ENCODE peak calls at places on chromosomes 12 and 14, in seven cellular contexts. F is C1 segment of cervical spinal cord; U is GM04504; G is stimulated activated CD4-positive, alpha-beta T cell treated with anti-CD3 and anti-CD28 coated beads, Interleukin-1b, Interleukin-23, amount 100 ng/mL, for 1 hour; R is NCI-H524; O is transverse colon; B is K562. H is an unnamed sample.

GRCh38 chr14:88950069-88950468 is 125.6 kb downstream of the TTC8 start:
- DNase-seq in F (no peak), B (no peak), G (no peak), U (no peak), O (no peak), R (no peak), H (no peak)

GRCh38 chr14:105858676-105859025 is 332.3 kb downstream of the TMEM121 start:
- DNase-seq in G (no peak), O (peak), B (no peak), R (no peak), U (no peak), F (no peak), H (no peak)

GRCh38 chr14:31895206-31895605 is 181.9 kb upstream of the ARHGAP5 start:
- DNase-seq in B (no peak), O (no peak), G (no peak), U (no peak), R (no peak), F (no peak), H (no peak)

GRCh38 chr14:100285021-100285912 is 21.0 kb downstream of the SLC25A29 start:
- DNase-seq in F (no peak), O (peak), R (peak), B (peak), G (peak), U (no peak), H (peak)

GRCh38 chr12:4293299-4293941 is 19.9 kb downstream of the CCND2 start:
- DNase-seq in R (no peak), O (no peak), F (no peak), G (no peak), U (no peak), B (no peak), H (no peak)

GRCh38 chr14:103514596-103515421 is 7.8 kb downstream of the CKB start:
- DNase-seq in G (no peak), U (no peak), F (no peak), R (no peak), O (no peak), B (no peak), H (no peak)

GRCh38 chr12:70645494-70646317 is 8.5 kb upstream of the PTPRB start:
- DNase-seq in G (no peak), F (no peak), B (peak), U (peak), O (peak), R (no peak), H (no peak)

GRCh38 chr12:50934981-50935807 is 17.1 kb upstream of the HIGD1C start:
- DNase-seq in F (no peak), B (no peak), R (no peak), U (peak), G (no peak), O (no peak), H (no peak)

GRCh38 chr12:89893972-89894706 is 185.5 kb upstream of the ATP2B1 start:
- DNase-seq in F (no peak), R (no peak), G (no peak), O (no peak), B (no peak), U (no peak), H (no peak)

H was measured in NCI-H82.